ENCODE peak calls at places on chromosome 19, in four cellular contexts. P is H1, Q is GM12878, Y is HepG2. X is an unnamed sample.

GRCh38 chr19:45076029-45076850 is at the start of gene ZNF296:
- DNase-seq in P (peak; percentile 91), Q (no peak), Y (peak; percentile 75), X (peak; percentile 89)

GRCh38 chr19:51318687-51319675 is 7.5 kb downstream of the IGLON5 start:
- DNase-seq in Y (no peak), Q (no peak), P (no peak), X (no peak)

GRCh38 chr19:15254547-15254946 is 22.3 kb upstream of the EPHX3 start:
- DNase-seq in P (no peak), Q (no peak), Y (no peak), X (no peak)

GRCh38 chr19:43470288-43470687 is 4.9 kb upstream of the LYPD3 start:
- DNase-seq in Q (no peak), P (no peak), Y (no peak), X (no peak)

GRCh38 chr19:43901395-43902390 is 33.4 kb downstream of the ZNF45 start:
- DNase-seq in Q (peak; percentile 61), Y (peak; percentile 80), P (peak; percentile 88), X (peak; percentile 80)

GRCh38 chr19:12784871-12785430 is 6.3 kb upstream of the JUNB start:
- DNase-seq in P (no peak), Q (no peak), Y (no peak), X (no peak)

GRCh38 chr19:4972509-4973230 is 3.8 kb downstream of the KDM4B start:
- DNase-seq in Y (peak; percentile 74), P (no peak), Q (no peak), X (no peak)

GRCh38 chr19:4229179-4229931 is at the start of gene EBI3:
- DNase-seq in Q (peak; percentile 88), P (no peak), Y (no peak), X (peak; percentile 50)

GRCh38 chr19:49361438-49362047 is 673 bp downstream of the TEAD2 start:
- DNase-seq in Q (no peak), Y (peak; percentile 70), P (no peak), X (peak; percentile 88)

GRCh38 chr19:45097776-45098520 is 5.0 kb downstream of the PPP1R37 start:
- DNase-seq in P (no peak), Y (peak; percentile 90), Q (no peak), X (peak; percentile 68)

GRCh38 chr19:42440357-42441046 is 2.2 kb downstream of the CXCL17 start:
- DNase-seq in Q (no peak), P (peak; percentile 93), Y (peak; percentile 57), X (peak; percentile 80)

GRCh38 chr19:27776020-27776419 is 1436.9 kb downstream of the UQCRFS1 start:
- DNase-seq in P (peak; percentile 58), Q (no peak), Y (no peak), X (no peak)

GRCh38 chr19:18007939-18008673 is at the start of gene ARRDC2:
- DNase-seq in Y (peak; percentile 44), Q (no peak), P (peak; percentile 86), X (peak; percentile 89)

DNA sequence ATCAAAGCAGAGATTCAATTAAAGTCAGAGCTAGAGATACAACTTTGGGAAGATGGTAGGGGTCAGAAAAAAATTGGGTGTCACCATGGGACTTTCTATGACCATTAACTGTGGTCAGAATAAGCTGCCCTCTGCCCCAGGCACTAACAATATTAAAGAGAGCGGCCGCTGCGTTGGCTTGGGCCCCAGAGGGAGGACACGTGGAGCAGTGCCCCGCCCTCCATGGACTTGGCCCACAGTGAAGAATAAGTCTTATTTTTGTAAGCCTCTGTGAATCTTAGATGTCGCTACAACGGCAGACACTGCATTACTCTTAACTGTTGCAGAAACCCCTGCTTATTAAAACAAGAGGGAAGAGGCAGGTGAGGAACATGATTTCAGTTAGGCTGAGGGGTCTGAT is 172.7 kb downstream of the UQCRFS1 start:
- DNase-seq in Q (no peak), Y (no peak), P (no peak), X (no peak)
- TF ChIP-seq CBX5 in Q (no peak), Y (no peak), P (no peak), X (no peak)

GRCh38 chr19:31610036-31610435 is 260.8 kb upstream of the TSHZ3 start:
- DNase-seq in Q (no peak), Y (no peak), P (no peak), X (no peak)

GRCh38 chr19:31611348-31611877 is 262.2 kb upstream of the TSHZ3 start:
- DNase-seq in P (no peak), Y (no peak), Q (no peak), X (no peak)

GRCh38 chr19:31612873-31613272 is 263.6 kb upstream of the TSHZ3 start:
- DNase-seq in Q (no peak), P (no peak), Y (no peak), X (no peak)

GRCh38 chr19:31613683-31614219 is 264.5 kb upstream of the TSHZ3 start:
- DNase-seq in P (no peak), Q (no peak), Y (no peak), X (no peak)

DNA sequence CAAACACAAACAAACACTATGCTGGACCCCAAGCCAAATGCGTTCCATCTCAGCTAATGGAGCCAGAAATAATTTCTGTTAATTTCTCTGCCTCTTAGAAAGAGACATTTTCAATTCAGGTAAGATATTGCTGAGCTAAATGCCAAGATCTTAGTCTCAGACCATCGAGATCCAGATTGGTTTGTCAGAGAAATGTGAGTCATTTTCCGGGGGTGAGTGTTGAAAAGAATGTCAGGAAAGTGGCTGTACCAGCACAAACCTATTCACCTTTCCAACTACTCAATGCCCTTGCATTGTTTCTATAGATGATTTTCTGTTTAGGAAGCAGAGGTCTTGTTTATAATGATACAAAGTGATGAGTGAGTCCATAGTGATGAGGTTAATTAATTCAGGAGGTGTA is 266.8 kb upstream of the TSHZ3 start:
- DNase-seq in P (no peak), Y (no peak), Q (no peak), X (no peak)
- TF ChIP-seq USF2 in P (no peak), Y (no peak), Q (no peak), X (no peak)

GRCh38 chr19:10352764-10353671 is 13.6 kb upstream of the ICAM3 start:
- DNase-seq in P (peak; percentile 96), Q (no peak), Y (no peak), X (peak; percentile 38)

GRCh38 chr19:10356431-10356830 is 17.0 kb upstream of the ICAM3 start:
- DNase-seq in Q (no peak), P (no peak), Y (no peak), X (no peak)

GRCh38 chr19:10353793-10354391 is 14.5 kb upstream of the ICAM3 start:
- DNase-seq in Q (no peak), Y (no peak), P (peak; percentile 99), X (peak; percentile 89)
- TF ChIP-seq CBX5 in Q (no peak), Y (no peak), P (no peak), X (no peak)

GRCh38 chr19:40716655-40717324 is at the start of the genes COQ8B and ITPKC:
- DNase-seq in P (peak; percentile 100), Q (peak; percentile 88), Y (peak; percentile 95), X (peak; percentile 94)

GRCh38 chr19:40719414-40719894 is 2.5 kb downstream of the ITPKC start:
- DNase-seq in P (no peak), Q (peak; percentile 15), Y (no peak), X (no peak)

GRCh38 chr19:40717325-40717879 is 490 bp downstream of the ITPKC start:
- DNase-seq in Q (no peak), P (no peak), Y (no peak), X (peak; percentile 23)

GRCh38 chr19:40718774-40719391 is 2.0 kb downstream of the ITPKC start:
- DNase-seq in P (no peak), Q (peak; percentile 8), Y (peak; percentile 79), X (peak; percentile 62)

DNA sequence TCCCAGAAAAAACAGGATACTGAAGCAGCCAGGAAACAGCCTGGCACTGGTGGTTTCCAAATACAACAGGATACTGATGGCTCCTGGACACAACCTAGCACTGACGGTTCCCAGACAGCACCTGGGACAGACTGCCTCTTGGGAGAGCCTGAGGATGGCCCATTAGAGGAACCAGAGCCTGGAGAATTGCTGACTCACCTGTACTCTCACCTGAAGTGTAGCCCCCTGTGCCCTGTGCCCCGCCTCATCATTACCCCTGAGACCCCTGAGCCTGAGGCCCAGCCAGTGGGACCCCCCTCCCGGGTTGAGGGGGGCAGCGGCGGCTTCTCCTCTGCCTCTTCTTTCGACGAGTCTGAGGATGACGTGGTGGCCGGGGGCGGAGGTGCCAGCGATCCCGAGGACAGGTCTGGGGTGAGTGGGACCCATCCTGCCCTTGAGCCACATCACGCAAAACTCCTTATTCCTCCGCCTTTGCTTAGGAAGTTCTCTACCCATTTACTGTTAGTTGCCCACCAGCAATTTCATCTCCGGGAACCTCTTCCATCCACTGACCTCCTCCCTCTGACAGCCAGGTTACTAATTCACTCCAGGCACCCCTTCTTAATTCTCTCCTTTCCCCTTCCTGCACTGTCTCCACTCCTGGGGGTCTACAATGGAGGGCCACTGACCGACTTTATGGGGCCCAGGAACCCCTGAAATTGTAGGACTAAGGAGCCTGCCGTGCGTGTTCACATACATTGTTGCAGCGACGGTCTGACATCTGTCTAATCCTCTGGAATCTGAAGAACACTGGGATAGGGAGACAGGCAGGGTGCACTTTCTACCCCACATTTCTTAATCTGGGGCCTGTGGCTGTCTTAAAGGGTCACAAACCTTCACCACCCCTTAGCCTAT is 1.2 kb downstream of the ITPKC start:
- DNase-seq in P (no peak), Y (peak; percentile 18), Q (no peak), X (peak; percentile 38)
- TF ChIP-seq USF2 in P (no peak), Y (no peak), Q (no peak), X (no peak)

GRCh38 chr19:39052243-39052746 is 19.9 kb upstream of the FBXO27 start:
- DNase-seq in P (peak; percentile 95), Y (peak; percentile 48), Q (no peak), X (peak; percentile 72)
- TF ChIP-seq CBX5 in P (no peak), Y (no peak), Q (no peak), X (no peak)

DNA sequence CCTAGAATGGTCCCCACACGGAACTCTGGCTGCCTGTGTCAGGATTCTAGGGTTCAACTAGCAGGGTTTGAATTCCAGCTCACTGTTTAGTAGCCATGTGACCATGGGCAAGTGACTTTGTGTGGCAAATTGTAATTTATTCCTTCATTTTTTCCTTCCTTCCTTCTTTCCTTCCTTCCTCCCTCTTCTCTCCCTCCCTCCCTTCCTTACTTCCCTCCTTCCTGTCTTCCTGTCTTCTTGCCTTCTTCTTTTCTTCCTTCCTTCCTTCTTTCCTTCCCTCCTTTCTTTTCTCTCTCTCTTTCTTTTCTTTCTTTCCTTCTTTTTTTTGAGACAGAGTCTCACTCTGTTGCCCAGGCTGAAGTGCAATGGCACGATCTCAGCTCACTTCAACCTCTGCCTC is 8.5 kb upstream of the DENND1C start:
- DNase-seq in Q (no peak), Y (no peak), P (no peak), X (no peak)
- TF ChIP-seq USF2 in Q (no peak), Y (no peak), P (no peak), X (no peak)

X was measured in K562.